ENCODE peak calls at places on chromosomes 6 and 20, in seven cellular contexts. One of them, this sample, is unnamed.

GRCh38 chr6:46651006-46651405 is 1.6 kb downstream of the CYP39A1 start:
- DNase-seq in brain microvascular endothelial cell: no peak
- DNase-seq in AG04450: no peak
- DNase-seq in body of pancreas: no peak
- DNase-seq in choroid plexus epithelial cell: peak
- DNase-seq in cardiac muscle cell: no peak
- DNase-seq in kidney epithelial cell: no peak
- DNase-seq in this sample: no peak

GRCh38 chr6:4573958-4574481 is 202.2 kb upstream of the CDYL start:
- DNase-seq in brain microvascular endothelial cell: peak
- DNase-seq in kidney epithelial cell: no peak
- DNase-seq in choroid plexus epithelial cell: peak
- DNase-seq in AG04450: peak
- DNase-seq in cardiac muscle cell: peak
- DNase-seq in body of pancreas: no peak
- DNase-seq in this sample: peak

GRCh38 chr6:95071464-95071863 is 505.9 kb upstream of the MANEA start:
- DNase-seq in cardiac muscle cell: no peak
- DNase-seq in choroid plexus epithelial cell: no peak
- DNase-seq in body of pancreas: no peak
- DNase-seq in AG04450: no peak
- DNase-seq in brain microvascular endothelial cell: no peak
- DNase-seq in kidney epithelial cell: no peak
- DNase-seq in this sample: no peak

GRCh38 chr6:83354747-83355146 is 76.1 kb downstream of the ME1 start:
- DNase-seq in AG04450: no peak
- DNase-seq in body of pancreas: no peak
- DNase-seq in brain microvascular endothelial cell: no peak
- DNase-seq in choroid plexus epithelial cell: no peak
- DNase-seq in cardiac muscle cell: no peak
- DNase-seq in kidney epithelial cell: no peak
- DNase-seq in this sample: no peak

GRCh38 chr6:30158475-30159025 is 2.5 kb downstream of the TRIM10 start:
- DNase-seq in kidney epithelial cell: no peak
- DNase-seq in cardiac muscle cell: no peak
- DNase-seq in choroid plexus epithelial cell: no peak
- DNase-seq in body of pancreas: no peak
- DNase-seq in brain microvascular endothelial cell: no peak
- DNase-seq in AG04450: no peak
- DNase-seq in this sample: no peak

GRCh38 chr20:33518071-33518470 is 28.2 kb downstream of the CBFA2T2 start:
- DNase-seq in AG04450: no peak
- DNase-seq in body of pancreas: no peak
- DNase-seq in brain microvascular endothelial cell: peak
- DNase-seq in choroid plexus epithelial cell: peak
- DNase-seq in kidney epithelial cell: peak
- DNase-seq in cardiac muscle cell: peak
- DNase-seq in this sample: peak

GRCh38 chr6:114108119-114109002 is 137.4 kb upstream of the HDAC2 start:
- DNase-seq in cardiac muscle cell: peak
- DNase-seq in kidney epithelial cell: peak
- DNase-seq in choroid plexus epithelial cell: peak
- DNase-seq in brain microvascular endothelial cell: peak
- DNase-seq in AG04450: peak
- DNase-seq in body of pancreas: peak
- DNase-seq in this sample: peak

GRCh38 chr6:53492860-53493634 is 51.9 kb downstream of the GCLC start:
- DNase-seq in choroid plexus epithelial cell: peak
- DNase-seq in kidney epithelial cell: peak
- DNase-seq in brain microvascular endothelial cell: peak
- DNase-seq in AG04450: peak
- DNase-seq in body of pancreas: peak
- DNase-seq in cardiac muscle cell: peak
- DNase-seq in this sample: peak

GRCh38 chr6:168136001-168136400 is 57.0 kb upstream of the FRMD1 start:
- DNase-seq in cardiac muscle cell: no peak
- DNase-seq in choroid plexus epithelial cell: no peak
- DNase-seq in kidney epithelial cell: no peak
- DNase-seq in AG04450: no peak
- DNase-seq in brain microvascular endothelial cell: no peak
- DNase-seq in body of pancreas: no peak
- DNase-seq in this sample: no peak

GRCh38 chr6:46776070-46776752 is 17.0 kb upstream of the MEP1A start:
- DNase-seq in body of pancreas: no peak
- DNase-seq in AG04450: no peak
- DNase-seq in kidney epithelial cell: no peak
- DNase-seq in choroid plexus epithelial cell: no peak
- DNase-seq in cardiac muscle cell: no peak
- DNase-seq in brain microvascular endothelial cell: no peak
- DNase-seq in this sample: no peak

GRCh38 chr6:56714982-56715456 is 72.3 kb upstream of the DST start:
- DNase-seq in kidney epithelial cell: peak
- DNase-seq in body of pancreas: no peak
- DNase-seq in brain microvascular endothelial cell: peak
- DNase-seq in choroid plexus epithelial cell: peak
- DNase-seq in AG04450: no peak
- DNase-seq in cardiac muscle cell: peak
- DNase-seq in this sample: peak

GRCh38 chr6:71403422-71404134 is 115.0 kb downstream of the OGFRL1 start:
- DNase-seq in choroid plexus epithelial cell: no peak
- DNase-seq in body of pancreas: no peak
- DNase-seq in AG04450: no peak
- DNase-seq in kidney epithelial cell: no peak
- DNase-seq in cardiac muscle cell: peak
- DNase-seq in brain microvascular endothelial cell: no peak
- DNase-seq in this sample: peak
- H3K4me3 ChIP-seq in choroid plexus epithelial cell: peak
- H3K4me3 ChIP-seq in body of pancreas: no peak
- H3K4me3 ChIP-seq in AG04450: no peak
- H3K4me3 ChIP-seq in kidney epithelial cell: peak
- H3K4me3 ChIP-seq in cardiac muscle cell: no peak
- H3K4me3 ChIP-seq in brain microvascular endothelial cell: peak
- H3K4me3 ChIP-seq in this sample: peak

DNA sequence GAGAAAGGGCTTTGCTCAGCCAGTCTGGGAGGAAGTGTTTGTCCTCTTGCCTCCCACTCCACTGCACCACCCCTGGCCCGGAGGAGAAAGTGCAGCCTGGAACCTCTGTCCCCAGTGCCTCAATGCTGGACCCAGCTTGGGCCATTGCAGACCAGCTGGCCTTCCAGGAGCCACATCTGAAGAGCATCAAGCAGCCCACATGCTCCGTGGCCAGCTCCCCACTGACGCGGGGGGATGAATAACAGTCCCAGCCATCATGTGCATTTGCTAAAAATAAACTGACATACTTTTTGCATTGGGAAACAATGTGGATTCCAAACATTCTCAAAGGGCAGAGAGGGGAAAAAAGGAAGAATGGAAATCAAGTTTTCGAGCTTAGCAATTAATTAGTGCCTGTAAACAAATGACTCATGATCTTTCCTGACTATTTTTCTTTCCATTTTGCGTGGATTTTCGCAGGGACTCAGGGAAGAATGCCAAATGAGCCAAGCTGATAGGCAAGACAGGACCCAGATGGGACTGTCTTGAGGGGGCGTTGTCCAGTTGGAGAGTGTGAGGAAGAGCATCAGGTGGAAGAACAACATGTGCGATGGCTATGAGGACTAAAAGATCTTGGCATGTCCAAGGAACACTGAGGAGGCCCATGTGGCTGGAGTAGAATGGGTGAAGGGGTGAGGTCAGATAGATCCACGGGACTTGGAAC is 34.1 kb downstream of the CEBPB start:
- DNase-seq in brain microvascular endothelial cell: peak
- DNase-seq in cardiac muscle cell: peak
- DNase-seq in choroid plexus epithelial cell: peak
- DNase-seq in body of pancreas: peak
- DNase-seq in kidney epithelial cell: peak
- DNase-seq in AG04450: peak
- DNase-seq in this sample: peak
- TF ChIP-seq CTCF in brain microvascular endothelial cell: peak
- TF ChIP-seq CTCF in cardiac muscle cell: peak
- TF ChIP-seq CTCF in choroid plexus epithelial cell: peak
- TF ChIP-seq CTCF in body of pancreas: peak
- TF ChIP-seq CTCF in kidney epithelial cell: no peak
- TF ChIP-seq CTCF in AG04450: peak
- TF ChIP-seq CTCF in this sample: peak

GRCh38 chr6:12084681-12085080 is 72.6 kb downstream of the HIVEP1 start:
- DNase-seq in cardiac muscle cell: no peak
- DNase-seq in AG04450: no peak
- DNase-seq in choroid plexus epithelial cell: no peak
- DNase-seq in kidney epithelial cell: no peak
- DNase-seq in body of pancreas: no peak
- DNase-seq in brain microvascular endothelial cell: no peak
- DNase-seq in this sample: no peak
- H3K4me3 ChIP-seq in cardiac muscle cell: no peak
- H3K4me3 ChIP-seq in AG04450: no peak
- H3K4me3 ChIP-seq in choroid plexus epithelial cell: no peak
- H3K4me3 ChIP-seq in kidney epithelial cell: no peak
- H3K4me3 ChIP-seq in body of pancreas: no peak
- H3K4me3 ChIP-seq in brain microvascular endothelial cell: no peak
- H3K4me3 ChIP-seq in this sample: no peak

GRCh38 chr20:18632196-18632789 is 44.4 kb downstream of the DTD1 start:
- DNase-seq in choroid plexus epithelial cell: peak
- DNase-seq in body of pancreas: peak
- DNase-seq in brain microvascular endothelial cell: peak
- DNase-seq in kidney epithelial cell: peak
- DNase-seq in cardiac muscle cell: peak
- DNase-seq in AG04450: peak
- DNase-seq in this sample: peak

GRCh38 chr20:18624948-18625347 is 37.1 kb downstream of the DTD1 start:
- DNase-seq in body of pancreas: no peak
- DNase-seq in AG04450: no peak
- DNase-seq in kidney epithelial cell: no peak
- DNase-seq in cardiac muscle cell: no peak
- DNase-seq in brain microvascular endothelial cell: no peak
- DNase-seq in choroid plexus epithelial cell: no peak
- DNase-seq in this sample: no peak

GRCh38 chr20:18625907-18626655 is 38.2 kb downstream of the DTD1 start:
- DNase-seq in kidney epithelial cell: no peak
- DNase-seq in AG04450: no peak
- DNase-seq in cardiac muscle cell: no peak
- DNase-seq in brain microvascular endothelial cell: no peak
- DNase-seq in choroid plexus epithelial cell: peak
- DNase-seq in body of pancreas: peak
- DNase-seq in this sample: no peak

GRCh38 chr20:18633411-18633810 is 45.6 kb downstream of the DTD1 start:
- DNase-seq in brain microvascular endothelial cell: no peak
- DNase-seq in body of pancreas: no peak
- DNase-seq in AG04450: no peak
- DNase-seq in choroid plexus epithelial cell: no peak
- DNase-seq in cardiac muscle cell: no peak
- DNase-seq in kidney epithelial cell: no peak
- DNase-seq in this sample: no peak

GRCh38 chr20:18628330-18628941 is 40.6 kb downstream of the DTD1 start:
- DNase-seq in AG04450: no peak
- DNase-seq in cardiac muscle cell: no peak
- DNase-seq in brain microvascular endothelial cell: no peak
- DNase-seq in choroid plexus epithelial cell: no peak
- DNase-seq in body of pancreas: peak
- DNase-seq in kidney epithelial cell: no peak
- DNase-seq in this sample: no peak
- TF ChIP-seq CTCF in AG04450: peak
- TF ChIP-seq CTCF in cardiac muscle cell: peak
- TF ChIP-seq CTCF in brain microvascular endothelial cell: peak
- TF ChIP-seq CTCF in choroid plexus epithelial cell: peak
- TF ChIP-seq CTCF in body of pancreas: peak
- TF ChIP-seq CTCF in kidney epithelial cell: peak
- TF ChIP-seq CTCF in this sample: peak

GRCh38 chr6:158818008-158818579 is 1.1 kb downstream of the EZR start:
- DNase-seq in AG04450: no peak
- DNase-seq in choroid plexus epithelial cell: peak
- DNase-seq in brain microvascular endothelial cell: peak
- DNase-seq in kidney epithelial cell: no peak
- DNase-seq in body of pancreas: peak
- DNase-seq in cardiac muscle cell: peak
- DNase-seq in this sample: peak

GRCh38 chr6:158817298-158818007 is 1.7 kb downstream of the EZR start:
- DNase-seq in body of pancreas: peak
- DNase-seq in choroid plexus epithelial cell: peak
- DNase-seq in cardiac muscle cell: no peak
- DNase-seq in kidney epithelial cell: no peak
- DNase-seq in AG04450: no peak
- DNase-seq in brain microvascular endothelial cell: peak
- DNase-seq in this sample: no peak

GRCh38 chr6:158815379-158815724 is 3.8 kb downstream of the EZR start:
- DNase-seq in body of pancreas: no peak
- DNase-seq in brain microvascular endothelial cell: no peak
- DNase-seq in choroid plexus epithelial cell: no peak
- DNase-seq in cardiac muscle cell: no peak
- DNase-seq in kidney epithelial cell: no peak
- DNase-seq in AG04450: no peak
- DNase-seq in this sample: no peak

GRCh38 chr6:158816329-158816728 is 2.8 kb downstream of the EZR start:
- DNase-seq in cardiac muscle cell: no peak
- DNase-seq in kidney epithelial cell: no peak
- DNase-seq in AG04450: no peak
- DNase-seq in brain microvascular endothelial cell: no peak
- DNase-seq in body of pancreas: no peak
- DNase-seq in choroid plexus epithelial cell: no peak
- DNase-seq in this sample: no peak

DNA sequence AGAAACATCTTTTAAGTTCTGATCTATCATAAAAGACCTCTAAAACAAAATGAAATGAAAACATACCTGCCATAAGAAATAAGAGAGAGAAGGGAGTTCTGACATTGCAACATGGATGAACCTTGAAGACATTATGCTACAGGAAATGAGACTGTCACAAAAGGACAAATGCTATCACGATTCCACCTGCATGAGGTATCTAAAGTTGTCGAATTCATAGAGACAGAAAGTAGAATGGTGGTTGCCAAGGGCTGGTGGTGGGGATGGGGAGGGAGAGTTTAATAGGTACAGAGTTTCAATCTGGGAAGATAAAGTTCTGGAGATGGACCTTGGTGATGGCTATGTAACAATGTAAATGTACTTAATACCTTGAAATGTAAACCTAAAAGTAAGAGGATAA is 3.3 kb downstream of the EZR start:
- DNase-seq in choroid plexus epithelial cell: no peak
- DNase-seq in kidney epithelial cell: no peak
- DNase-seq in body of pancreas: no peak
- DNase-seq in cardiac muscle cell: no peak
- DNase-seq in brain microvascular endothelial cell: no peak
- DNase-seq in AG04450: no peak
- DNase-seq in this sample: no peak
- H3K4me3 ChIP-seq in choroid plexus epithelial cell: no peak
- H3K4me3 ChIP-seq in kidney epithelial cell: peak
- H3K4me3 ChIP-seq in body of pancreas: no peak
- H3K4me3 ChIP-seq in cardiac muscle cell: peak
- H3K4me3 ChIP-seq in brain microvascular endothelial cell: no peak
- H3K4me3 ChIP-seq in AG04450: no peak
- H3K4me3 ChIP-seq in this sample: peak

DNA sequence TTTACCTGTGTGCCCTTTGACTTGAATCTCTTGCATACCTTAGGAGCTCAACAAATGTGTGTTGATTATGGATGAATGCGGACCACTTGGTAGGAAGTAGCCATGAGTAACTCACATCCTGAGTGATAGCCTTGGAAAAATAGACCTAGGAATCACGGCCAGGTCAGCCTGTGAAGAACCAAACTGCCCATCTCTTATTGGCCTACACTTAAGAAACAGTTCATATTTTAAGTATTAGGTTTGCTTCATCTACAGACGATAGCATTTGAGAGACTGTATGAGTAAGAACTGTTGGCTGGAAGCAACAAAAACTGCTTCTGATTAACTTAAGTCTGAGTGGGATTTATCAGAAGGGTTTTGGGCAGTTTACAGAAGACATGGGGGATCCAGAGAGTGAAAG is 320.1 kb upstream of the PRND start:
- DNase-seq in AG04450: peak
- DNase-seq in cardiac muscle cell: peak
- DNase-seq in choroid plexus epithelial cell: no peak
- DNase-seq in kidney epithelial cell: no peak
- DNase-seq in body of pancreas: no peak
- DNase-seq in brain microvascular endothelial cell: peak
- DNase-seq in this sample: peak
- TF ChIP-seq CTCF in AG04450: no peak
- TF ChIP-seq CTCF in cardiac muscle cell: no peak
- TF ChIP-seq CTCF in choroid plexus epithelial cell: no peak
- TF ChIP-seq CTCF in kidney epithelial cell: no peak
- TF ChIP-seq CTCF in body of pancreas: no peak
- TF ChIP-seq CTCF in brain microvascular endothelial cell: no peak
- TF ChIP-seq CTCF in this sample: no peak